ENCODE peak calls at places on chromosome 1, in four cellular contexts. X is spleen, M is HepG2, N is sigmoid colon. W is an unnamed sample.

GRCh38 chr1:231106347-231106746 is 55.5 kb upstream of the TRIM67 start:
- DNase-seq in M (no peak), N (no peak), X (no peak), W (no peak)

GRCh38 chr1:84078108-84078823 is 65.8 kb upstream of the PRKACB start:
- DNase-seq in M (no peak), N (peak; percentile 77), X (peak; percentile 90), W (peak; percentile 64)

GRCh38 chr1:9263984-9264929 is 28.4 kb upstream of the SPSB1 start:
- DNase-seq in X (peak; percentile 40), N (no peak), M (no peak), W (peak; percentile 66)

GRCh38 chr1:170863600-170863999 is 71.7 kb upstream of the MROH9 start:
- DNase-seq in X (no peak), N (no peak), M (no peak), W (no peak)

GRCh38 chr1:205442051-205442721 is 13.7 kb downstream of the BLACAT1 start:
- DNase-seq in M (no peak), N (no peak), X (peak; percentile 61), W (no peak)

GRCh38 chr1:7752512-7753417 is 18.3 kb upstream of the VAMP3 start:
- DNase-seq in X (no peak), M (peak; percentile 69), N (peak; percentile 77), W (no peak)

GRCh38 chr1:41851589-41851988 is 67.1 kb downstream of the HIVEP3 start:
- DNase-seq in N (no peak), M (no peak), X (no peak), W (no peak)

GRCh38 chr1:10540277-10541005 is 65.7 kb downstream of the PEX14 start:
- DNase-seq in X (no peak), N (peak; percentile 73), M (no peak), W (no peak)

GRCh38 chr1:52920791-52921291 is 699 bp downstream of the ECHDC2 start:
- DNase-seq in N (peak; percentile 73), M (no peak), X (no peak), W (no peak)

GRCh38 chr1:33903210-33903589 is 39.3 kb downstream of the HMGB4 start:
- DNase-seq in M (no peak), N (no peak), X (no peak), W (no peak)

GRCh38 chr1:32998009-32998555 is 33.5 kb upstream of the RNF19B start:
- DNase-seq in N (no peak), M (no peak), X (peak; percentile 76), W (no peak)

DNA sequence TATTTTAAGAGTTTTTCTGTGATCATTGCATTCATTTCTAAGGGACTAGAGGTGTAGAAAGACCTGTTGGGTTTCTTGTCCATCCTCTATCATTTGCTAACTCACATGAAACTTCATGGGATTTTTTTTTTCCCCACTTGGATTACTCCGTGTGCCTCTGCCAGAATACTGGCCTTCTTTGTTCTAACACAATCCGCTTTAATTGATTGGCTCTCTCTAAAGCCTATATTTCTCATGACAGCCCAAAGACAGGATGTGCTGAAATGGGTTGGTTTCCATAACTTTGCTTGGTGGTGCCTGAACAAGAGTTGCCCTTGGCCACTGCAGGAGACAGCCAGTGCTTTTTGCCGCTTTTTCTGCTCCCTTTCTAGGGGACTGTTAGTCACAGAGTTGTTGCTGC is 12.2 kb downstream of the CACHD1 start:
- DNase-seq in M (no peak), N (no peak), X (no peak), W (no peak)
- H3K4me1 ChIP-seq in M (no peaks in the 10 kb centered on the region), N (peaks cover 2% of the 10 kb centered on the region), X (no peaks in the 10 kb centered on the region), W (peaks cover 12% of the 10 kb centered on the region)

GRCh38 chr1:234619794-234620247 is 9.8 kb upstream of the IRF2BP2 start:
- DNase-seq in N (no peak), X (no peak), M (peak; percentile 97), W (no peak)
- TF ChIP-seq POLR2AphosphoS5 in N (no peak), X (no peak), M (peak; percentile 86), W (no peak)

GRCh38 chr1:151847867-151848596 is 5.5 kb downstream of the THEM5 start:
- DNase-seq in N (peak; percentile 46), X (no peak), M (no peak), W (no peak)
- H3K4me3 ChIP-seq in N (no peak overlapping the region), X (no peak overlapping the region), M (no peak overlapping the region), W (no peak overlapping the region)

DNA sequence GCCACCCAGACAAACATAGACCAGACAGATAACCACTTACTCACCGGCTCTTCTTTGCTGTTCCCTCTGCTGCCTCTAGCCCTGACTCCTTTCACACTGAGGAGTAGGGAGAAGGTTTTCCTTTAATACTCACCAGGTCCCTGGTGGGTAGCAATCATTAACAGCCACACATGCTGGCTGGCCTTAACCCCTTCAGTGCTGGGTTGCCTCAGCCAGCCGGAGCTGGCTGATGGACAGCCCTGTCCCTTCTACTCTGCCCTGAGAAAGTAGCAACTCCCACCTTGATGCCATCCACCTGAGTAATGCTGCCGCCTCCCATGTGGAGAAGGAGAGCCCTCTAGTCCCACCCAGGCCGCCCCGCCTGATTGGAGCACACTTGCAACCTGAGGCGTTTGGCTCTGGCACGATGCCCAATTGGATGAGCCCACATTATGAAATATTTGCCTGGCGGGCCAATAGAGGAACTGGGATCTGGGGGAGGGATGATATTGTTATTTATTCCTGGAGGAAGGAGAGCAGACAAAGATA is 71.6 kb downstream of the PLEKHA6 start:
- DNase-seq in N (peak; percentile 87), M (peak; percentile 79), X (no peak), W (no peak)
- H3K4me1 ChIP-seq in N (peaks cover 18% of the 10 kb centered on the region), M (peaks cover 39% of the 10 kb centered on the region), X (peaks cover 17% of the 10 kb centered on the region), W (peaks cover 50% of the 10 kb centered on the region)

GRCh38 chr1:24955161-24955560 is 25.1 kb upstream of the RUNX3 start:
- DNase-seq in X (peak; percentile 32), M (no peak), N (no peak), W (no peak)

GRCh38 chr1:24952413-24952841 is 22.4 kb upstream of the RUNX3 start:
- DNase-seq in N (no peak), X (peak; percentile 73), M (no peak), W (no peak)

GRCh38 chr1:24955779-24956365 is 25.8 kb upstream of the RUNX3 start:
- DNase-seq in X (peak; percentile 56), M (no peak), N (no peak), W (no peak)

GRCh38 chr1:24954022-24954421 is 23.9 kb upstream of the RUNX3 start:
- DNase-seq in N (no peak), X (peak; percentile 34), M (no peak), W (no peak)

DNA sequence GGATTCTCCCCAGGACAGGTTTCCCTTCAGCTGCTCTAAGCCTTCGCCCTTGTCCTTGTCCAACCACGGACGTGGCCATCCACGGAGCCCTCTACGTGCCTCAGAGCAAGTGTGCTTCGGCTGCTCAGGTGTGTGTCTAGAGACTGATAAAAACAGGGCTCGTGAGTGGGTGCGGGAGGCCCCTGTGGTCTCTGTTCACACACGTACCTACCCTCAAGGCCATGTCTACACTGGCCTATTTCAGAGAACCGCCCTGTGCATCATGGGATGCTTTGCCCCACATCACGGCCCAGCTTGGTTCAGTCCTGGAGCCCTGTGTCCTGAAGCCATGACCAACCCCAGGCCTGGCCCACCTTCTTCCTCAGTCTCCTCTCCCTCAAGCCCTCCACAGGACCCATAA is 24.6 kb upstream of the RUNX3 start:
- DNase-seq in X (peak; percentile 71), M (no peak), N (peak; percentile 58), W (no peak)
- TF ChIP-seq POLR2AphosphoS5 in X (no peak), M (no peak), N (no peak), W (no peak)

GRCh38 chr1:212860713-212861581 is 2.9 kb downstream of the FLVCR1 start:
- DNase-seq in X (no peak), N (no peak), M (no peak), W (no peak)

GRCh38 chr1:212862111-212862690 is 4.1 kb downstream of the FLVCR1 start:
- DNase-seq in M (no peak), N (no peak), X (no peak), W (no peak)

GRCh38 chr1:212858461-212859265 is 588 bp downstream of the FLVCR1 start:
- DNase-seq in M (peak; percentile 18), N (peak; percentile 72), X (peak; percentile 85), W (no peak)

GRCh38 chr1:212867192-212867591 is 9.1 kb downstream of the FLVCR1 start:
- DNase-seq in X (no peak), N (no peak), M (no peak), W (no peak)

GRCh38 chr1:212864201-212864600 is 6.1 kb downstream of the FLVCR1 start:
- DNase-seq in M (no peak), X (no peak), N (no peak), W (no peak)
- H3K4me3 ChIP-seq in M (no peak overlapping the region), X (no peak overlapping the region), N (no peak overlapping the region), W (no peak overlapping the region)

GRCh38 chr1:203196371-203196770 is 9.9 kb upstream of the CHI3L1 start:
- DNase-seq in M (no peak), N (peak; percentile 34), X (no peak), W (no peak)
- H3K4me1 ChIP-seq in M (peaks cover 13% of the 10 kb centered on the region), N (no peaks in the 10 kb centered on the region), X (no peaks in the 10 kb centered on the region), W (peaks cover 20% of the 10 kb centered on the region)

DNA sequence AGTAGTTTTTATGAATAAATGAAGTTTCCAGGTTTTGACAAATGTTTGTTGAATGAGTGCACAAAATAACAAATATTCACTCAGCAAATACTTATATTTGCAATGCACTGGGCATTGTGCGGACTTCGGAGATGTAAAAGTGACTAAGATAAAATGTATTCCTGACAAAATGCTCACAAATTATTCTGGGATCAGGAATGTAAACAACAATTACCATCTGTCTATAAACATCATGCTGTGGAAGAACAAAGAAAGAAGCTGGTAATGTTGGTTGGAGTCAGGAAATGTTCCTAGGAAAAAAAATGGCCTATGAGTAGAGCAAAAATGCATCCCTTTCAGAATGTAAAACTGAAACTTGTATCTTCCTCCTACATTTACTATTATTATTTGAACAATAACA is 68.5 kb downstream of the CRB1 start:
- DNase-seq in N (no peak), M (no peak), X (no peak), W (no peak)
- TF ChIP-seq POLR2AphosphoS5 in N (no peak), M (no peak), X (no peak), W (no peak)

GRCh38 chr1:211633523-211633843 is 41.9 kb downstream of the NEK2 start:
- DNase-seq in N (no peak), X (no peak), M (peak; percentile 39), W (no peak)

GRCh38 chr1:211630236-211631081 is 45.0 kb downstream of the NEK2 start:
- DNase-seq in X (peak; percentile 83), M (peak; percentile 83), N (no peak), W (no peak)

GRCh38 chr1:211632808-211633522 is 42.5 kb downstream of the NEK2 start:
- DNase-seq in X (peak; percentile 82), N (peak; percentile 78), M (no peak), W (no peak)

GRCh38 chr1:211632117-211632807 is 43.2 kb downstream of the NEK2 start:
- DNase-seq in N (no peak), M (no peak), X (peak; percentile 79), W (no peak)

DNA sequence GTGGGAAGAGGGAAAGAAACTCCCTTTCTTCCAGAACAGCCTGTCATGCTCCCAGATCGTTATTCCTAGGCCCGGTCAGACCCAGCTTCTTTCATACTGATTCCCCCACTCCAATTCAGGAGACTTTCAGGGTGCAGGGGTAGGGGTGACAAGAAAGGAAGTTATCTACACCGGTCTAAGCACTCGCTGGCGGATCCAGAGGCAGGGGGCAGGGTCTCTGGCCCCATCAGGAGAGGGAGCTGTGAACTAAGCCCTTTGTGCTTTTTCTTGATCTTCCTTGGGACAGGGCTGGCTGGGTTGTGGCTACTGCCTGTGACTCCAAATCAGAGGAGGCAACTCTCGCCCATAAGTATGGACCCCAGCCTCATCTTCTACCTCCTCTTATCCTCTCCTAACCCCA is 44.3 kb downstream of the NEK2 start:
- DNase-seq in M (no peak), X (peak; percentile 18), N (no peak), W (no peak)
- H3K4me3 ChIP-seq in M (no peak overlapping the region), X (no peak overlapping the region), N (no peak overlapping the region), W (no peak overlapping the region)